ENCODE peak calls at places on chromosome 2, in six cellular contexts. H is neuronal stem cell, D is fibroblast of lung, Q is endothelial cell of umbilical vein, W is transverse colon, L is hepatocyte. A is an unnamed sample.

GRCh38 chr2:54999182-54999581 is 51.1 kb downstream of the RTN4 start:
- DNase-seq in H (no peak), D (peak; percentile 58), Q (no peak), W (no peak), L (no peak), A (no peak)

GRCh38 chr2:50773533-50773932 is 258.4 kb downstream of the NRXN1 start:
- DNase-seq in H (no peak), D (no peak), Q (no peak), W (no peak), L (peak; percentile 7), A (no peak)

GRCh38 chr2:70986499-70987189 is 8.0 kb downstream of the TEX261 start:
- DNase-seq in H (no peak), D (no peak), Q (no peak), W (no peak), L (no peak), A (no peak)

GRCh38 chr2:151775057-151775740 is 40.9 kb upstream of the NEB start:
- DNase-seq in H (no peak), D (no peak), Q (no peak), W (no peak), L (no peak), A (no peak)

GRCh38 chr2:208358758-208359631 is 47.6 kb upstream of the PTH2R start:
- DNase-seq in H (no peak), D (no peak), Q (no peak), W (no peak), L (no peak), A (no peak)

GRCh38 chr2:63661076-63661475 is 72.3 kb downstream of the MDH1 start:
- DNase-seq in H (no peak), D (peak; percentile 50), Q (peak; percentile 50), W (no peak), L (peak; percentile 31), A (no peak)

GRCh38 chr2:148814853-148815419 is 60.1 kb upstream of the KIF5C start:
- DNase-seq in H (no peak), D (peak; percentile 17), Q (no peak), W (peak; percentile 20), L (no peak), A (peak; percentile 22)

GRCh38 chr2:8586397-8587051 is 95.3 kb upstream of the ID2 start:
- DNase-seq in H (no peak), D (no peak), Q (no peak), W (no peak), L (no peak), A (no peak)

GRCh38 chr2:236657215-236657614 is 87.6 kb downstream of the ACKR3 start:
- DNase-seq in H (no peak), D (no peak), Q (no peak), W (no peak), L (no peak), A (no peak)

GRCh38 chr2:53670351-53670750 is 97.3 kb upstream of the CHAC2 start:
- DNase-seq in H (no peak), D (peak; percentile 71), Q (no peak), W (no peak), L (no peak), A (no peak)

GRCh38 chr2:183349046-183349445 is 224.8 kb downstream of the NUP35 start:
- DNase-seq in H (no peak), D (no peak), Q (no peak), W (no peak), L (no peak), A (no peak)

GRCh38 chr2:204984421-204984925 is 439.2 kb downstream of the PARD3B start:
- DNase-seq in H (no peak), D (no peak), Q (no peak), W (no peak), L (no peak), A (no peak)

GRCh38 chr2:181430406-181431199 is 26.6 kb upstream of the ITGA4 start:
- DNase-seq in H (no peak), D (peak; percentile 13), Q (peak; percentile 13), W (no peak), L (no peak), A (no peak)

GRCh38 chr2:120576509-120577474 is 158.9 kb upstream of the GLI2 start:
- DNase-seq in H (no peak), D (no peak), Q (peak; percentile 51), W (peak; percentile 37), L (no peak), A (peak; percentile 26)

GRCh38 chr2:66134113-66134730 is 300.7 kb upstream of the MEIS1 start:
- DNase-seq in H (no peak), D (no peak), Q (no peak), W (no peak), L (no peak), A (no peak)

GRCh38 chr2:63654959-63655358 is 66.2 kb downstream of the MDH1 start:
- DNase-seq in H (no peak), D (peak; percentile 9), Q (no peak), W (no peak), L (no peak), A (no peak)

GRCh38 chr2:126970583-126970982 is 71.9 kb downstream of the TEX51 start:
- DNase-seq in H (no peak), D (no peak), Q (no peak), W (no peak), L (no peak), A (no peak)

GRCh38 chr2:207328944-207329386 is 163.2 kb upstream of the KLF7 start:
- DNase-seq in H (no peak), D (no peak), Q (no peak), W (no peak), L (no peak), A (no peak)

GRCh38 chr2:205768341-205768740 is 86.0 kb downstream of the NRP2 start:
- DNase-seq in H (no peak), D (no peak), Q (no peak), W (no peak), L (no peak), A (no peak)

GRCh38 chr2:1769703-1770422 is 25.5 kb upstream of the PXDN start:
- DNase-seq in H (peak; percentile 65), D (peak; percentile 72), Q (peak; percentile 51), W (peak; percentile 88), L (peak; percentile 92), A (peak; percentile 82)

GRCh38 chr2:71880287-71880686 is 267.4 kb downstream of the CYP26B1 start:
- DNase-seq in H (no peak), D (no peak), Q (no peak), W (no peak), L (no peak), A (no peak)

GRCh38 chr2:16853088-16853487 is 187.5 kb upstream of the CYRIA start:
- DNase-seq in H (no peak), D (no peak), Q (no peak), W (no peak), L (no peak), A (no peak)

GRCh38 chr2:232349946-232350635 is 28.5 kb upstream of the ALPP start:
- DNase-seq in H (no peak), D (no peak), Q (no peak), W (no peak), L (no peak), A (no peak)

GRCh38 chr2:131417886-131418285 is 53.9 kb upstream of the RAB6D start:
- DNase-seq in H (no peak), D (peak; percentile 75), Q (no peak), W (no peak), L (no peak), A (no peak)

GRCh38 chr2:131410173-131410572 is 46.2 kb upstream of the RAB6D start:
- DNase-seq in H (no peak), D (no peak), Q (no peak), W (no peak), L (no peak), A (no peak)

GRCh38 chr2:131413148-131413747 is 49.3 kb upstream of the RAB6D start:
- DNase-seq in H (peak; percentile 62), D (peak; percentile 76), Q (peak; percentile 79), W (no peak), L (peak; percentile 71), A (no peak)

GRCh38 chr2:131418625-131419024 is 54.7 kb upstream of the RAB6D start:
- DNase-seq in H (no peak), D (no peak), Q (no peak), W (no peak), L (no peak), A (no peak)

DNA sequence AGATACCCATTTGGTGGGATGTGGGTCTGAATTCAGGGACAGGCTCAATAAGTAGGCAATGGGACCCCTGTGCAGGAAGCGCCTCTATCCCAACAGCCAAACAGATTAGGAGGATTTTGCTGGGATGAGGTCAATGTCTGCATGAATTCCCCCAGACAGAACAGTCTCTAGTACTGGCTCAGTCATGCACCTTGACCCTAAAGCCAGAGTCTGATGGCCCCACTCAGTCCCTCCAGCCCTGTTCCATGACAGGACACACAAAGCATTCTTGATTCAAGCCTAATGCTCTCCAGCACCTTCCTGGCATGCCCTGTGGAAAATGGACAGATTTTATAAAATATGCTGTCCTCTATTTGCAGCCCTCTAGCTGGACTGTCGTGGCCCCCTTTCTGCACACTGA is 49.8 kb upstream of the RAB6D start:
- DNase-seq in H (no peak), D (no peak), Q (no peak), W (no peak), L (no peak), A (no peak)
- H3K27ac ChIP-seq in H (no peak overlapping the region), D (no peak overlapping the region), Q (no peak overlapping the region), W (no peak overlapping the region), L (no peak overlapping the region), A (no peak overlapping the region)

DNA sequence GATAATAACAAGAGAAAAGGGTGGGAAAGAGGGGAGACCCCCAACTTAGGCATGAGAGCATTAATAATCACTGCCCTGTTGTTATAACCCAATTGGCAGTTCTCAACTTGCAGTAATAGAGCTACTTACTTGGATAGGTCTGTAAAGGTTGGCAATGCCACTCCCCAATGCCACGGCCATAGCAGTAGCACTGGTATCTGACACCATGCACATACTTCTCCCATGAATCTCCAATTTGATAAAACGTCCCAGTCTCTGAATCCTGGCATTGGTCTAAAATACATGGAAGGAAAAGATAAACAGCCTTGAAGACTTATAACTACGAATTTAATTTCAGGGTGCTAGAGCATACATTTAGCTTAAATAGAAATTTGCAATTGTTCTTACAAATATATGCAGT is 16.8 kb downstream of the FN1 start:
- DNase-seq in H (no peak), D (no peak), Q (no peak), W (no peak), L (no peak), A (no peak)
- H3K36me3 ChIP-seq in H (peaks cover 22% of the 10 kb centered on the region), D (peaks cover 30% of the 10 kb centered on the region), Q (peaks cover 32% of the 10 kb centered on the region), W (no peaks in the 10 kb centered on the region), L (no peaks in the 10 kb centered on the region), A (no peaks in the 10 kb centered on the region)

GRCh38 chr2:168475636-168476035 is 19.6 kb downstream of the CERS6 start:
- DNase-seq in H (no peak), D (peak; percentile 83), Q (no peak), W (no peak), L (no peak), A (no peak)
- H3K27ac ChIP-seq in H (no peak overlapping the region), D (no peak overlapping the region), Q (no peak overlapping the region), W (no peak overlapping the region), L (no peak overlapping the region), A (no peak overlapping the region)

GRCh38 chr2:241237047-241237446 is 48.6 kb downstream of the ANO7 start:
- DNase-seq in H (no peak), D (no peak), Q (no peak), W (no peak), L (no peak), A (no peak)

GRCh38 chr2:241235859-241236593 is 47.5 kb downstream of the ANO7 start:
- DNase-seq in H (no peak), D (no peak), Q (no peak), W (no peak), L (no peak), A (no peak)

GRCh38 chr2:241239552-241240202 is 51.2 kb downstream of the ANO7 start:
- DNase-seq in H (no peak), D (no peak), Q (no peak), W (no peak), L (no peak), A (no peak)

GRCh38 chr2:241238693-241239198 is 50.3 kb downstream of the ANO7 start:
- DNase-seq in H (no peak), D (no peak), Q (no peak), W (no peak), L (no peak), A (no peak)

GRCh38 chr2:241237949-241238371 is 49.5 kb downstream of the ANO7 start:
- DNase-seq in H (no peak), D (no peak), Q (no peak), W (no peak), L (no peak), A (no peak)
- H3K36me3 ChIP-seq in H (peaks cover 84% of the 10 kb centered on the region), D (peaks cover 68% of the 10 kb centered on the region), Q (peaks cover 85% of the 10 kb centered on the region), W (peaks cover 95% of the 10 kb centered on the region), L (no peaks in the 10 kb centered on the region), A (peaks cover 87% of the 10 kb centered on the region)